ENCODE peak calls at places on chromosome 21, in five cellular contexts. X, D, O, N and A are unnamed samples.

GRCh38 chr21:30800605-30801004 is 12.5 kb downstream of the KRTAP8-1 start:
- DNase-seq in D (no peak), O (no peak), N (no peak), X (no peak), A (no peak)

GRCh38 chr21:43697758-43698643 is 20.9 kb upstream of the PDXK start:
- DNase-seq in N (peak; percentile 21), X (no peak), D (no peak), O (no peak), A (no peak)

GRCh38 chr21:41361786-41362604 is at the start of gene MX2:
- DNase-seq in D (peak; percentile 87), X (peak; percentile 48), N (peak; percentile 81), O (peak; percentile 35), A (peak; percentile 55)

GRCh38 chr21:35234725-35235124 is 185.6 kb upstream of the RUNX1 start:
- DNase-seq in N (no peak), D (no peak), O (peak; percentile 75), X (no peak), A (no peak)

GRCh38 chr21:19999369-20000272 is 998.6 kb upstream of the NCAM2 start:
- DNase-seq in D (no peak), N (no peak), X (no peak), O (no peak), A (no peak)

GRCh38 chr21:32392299-32392879 is 423 bp downstream of the URB1 start:
- DNase-seq in O (peak; percentile 30), N (no peak), X (peak; percentile 18), D (no peak), A (no peak)

GRCh38 chr21:36428789-36429671 is 43.8 kb downstream of the CHAF1B start:
- DNase-seq in N (no peak), D (no peak), X (peak; percentile 19), O (no peak), A (no peak)

GRCh38 chr21:42594616-42595280 is 58.7 kb upstream of the PDE9A start:
- DNase-seq in X (no peak), O (no peak), D (no peak), N (no peak), A (no peak)

GRCh38 chr21:33948951-33949444 is 33.4 kb upstream of the ATP5PO start:
- DNase-seq in D (no peak), O (no peak), X (no peak), N (no peak), A (no peak)

GRCh38 chr21:29496337-29496736 is 197.6 kb downstream of the BACH1 start:
- DNase-seq in D (no peak), O (no peak), N (no peak), X (no peak), A (no peak)

GRCh38 chr21:14080764-14081096 is 130.0 kb downstream of the LIPI start:
- DNase-seq in D (no peak), O (no peak), X (no peak), N (no peak), A (no peak)

GRCh38 chr21:26077523-26077922 is 93.0 kb downstream of the APP start:
- DNase-seq in O (no peak), D (no peak), N (peak; percentile 71), X (no peak), A (no peak)

GRCh38 chr21:19256934-19257660 is 853.5 kb upstream of the TMPRSS15 start:
- DNase-seq in X (no peak), D (no peak), O (no peak), N (no peak), A (no peak)

GRCh38 chr21:45632897-45633260 is 10.6 kb upstream of the PCBP3 start:
- DNase-seq in D (no peak), X (no peak), N (no peak), O (no peak), A (no peak)
- H3K9me3 ChIP-seq in D (no peaks in the 10 kb centered on the region), X (peaks cover 8% of the 10 kb centered on the region), N (no peaks in the 10 kb centered on the region), O (peaks cover 5% of the 10 kb centered on the region), A (no peaks in the 10 kb centered on the region)

GRCh38 chr21:10466200-10466599 is 55.2 kb upstream of the TPTE start:
- DNase-seq in O (no peak), N (no peak), D (no peak), X (no peak), A (no peak)
- H3K9me3 ChIP-seq in O (peaks cover 58% of the 10 kb centered on the region), N (peaks cover 14% of the 10 kb centered on the region), D (no peaks in the 10 kb centered on the region), X (peaks cover 22% of the 10 kb centered on the region), A (no peaks in the 10 kb centered on the region)

GRCh38 chr21:10511116-10511515 is 10.3 kb upstream of the TPTE start:
- DNase-seq in X (no peak), N (no peak), O (no peak), D (no peak), A (no peak)
- H3K9me3 ChIP-seq in X (peaks cover 9% of the 10 kb centered on the region), N (peaks cover 6% of the 10 kb centered on the region), O (no peaks in the 10 kb centered on the region), D (no peaks in the 10 kb centered on the region), A (no peaks in the 10 kb centered on the region)

GRCh38 chr21:27779604-27780003 is 812.7 kb upstream of the ADAMTS5 start:
- DNase-seq in X (no peak), N (no peak), D (no peak), O (no peak), A (no peak)
- H3K9me3 ChIP-seq in X (no peaks in the 10 kb centered on the region), N (no peaks in the 10 kb centered on the region), D (no peaks in the 10 kb centered on the region), O (no peaks in the 10 kb centered on the region), A (no peaks in the 10 kb centered on the region)